ENCODE peak calls at places on chromosomes 3 and 15, in four cellular contexts. G is stomach, R is ovary, F is K562. B is an unnamed sample.

GRCh38 chr15:97902140-97902780 is 58.2 kb upstream of the ARRDC4 start:
- DNase-seq in F (no peak), G (no peak), R (no peak), B (no peak)

GRCh38 chr15:52112203-52112750 is 298 bp downstream of the BCL2L10 start:
- DNase-seq in F (no peak), G (peak; percentile 52), R (no peak), B (no peak)

GRCh38 chr15:84108725-84109124 is 126.8 kb upstream of the GOLGA6L4 start:
- DNase-seq in F (no peak), G (no peak), R (no peak), B (no peak)

GRCh38 chr3:42118762-42119361 is 27.7 kb downstream of the TRAK1 start:
- DNase-seq in F (peak; percentile 42), G (peak; percentile 56), R (no peak), B (peak; percentile 24)

GRCh38 chr3:68173230-68173629 is 518.8 kb upstream of the SUCLG2 start:
- DNase-seq in R (no peak), F (no peak), G (no peak), B (no peak)

GRCh38 chr3:184337315-184337714 is at the start of gene FAM131A:
- DNase-seq in G (no peak), F (no peak), R (peak; percentile 66), B (peak; percentile 45)

GRCh38 chr15:101526890-101527289 is 37.4 kb upstream of the PCSK6 start:
- DNase-seq in R (no peak), F (no peak), G (no peak), B (no peak)

GRCh38 chr3:193345431-193345830 is 33.1 kb downstream of the ATP13A5 start:
- DNase-seq in F (no peak), R (no peak), G (no peak), B (no peak)

GRCh38 chr3:178284180-178284579 is 252.1 kb upstream of the KCNMB2 start:
- DNase-seq in G (no peak), F (no peak), R (no peak), B (no peak)

GRCh38 chr3:177299250-177299649 is 102.0 kb upstream of the TBL1XR1 start:
- DNase-seq in G (no peak), R (no peak), F (no peak), B (no peak)

GRCh38 chr3:127170794-127171193 is 22.1 kb upstream of the PRR23E start:
- DNase-seq in R (no peak), G (no peak), F (no peak), B (no peak)

DNA sequence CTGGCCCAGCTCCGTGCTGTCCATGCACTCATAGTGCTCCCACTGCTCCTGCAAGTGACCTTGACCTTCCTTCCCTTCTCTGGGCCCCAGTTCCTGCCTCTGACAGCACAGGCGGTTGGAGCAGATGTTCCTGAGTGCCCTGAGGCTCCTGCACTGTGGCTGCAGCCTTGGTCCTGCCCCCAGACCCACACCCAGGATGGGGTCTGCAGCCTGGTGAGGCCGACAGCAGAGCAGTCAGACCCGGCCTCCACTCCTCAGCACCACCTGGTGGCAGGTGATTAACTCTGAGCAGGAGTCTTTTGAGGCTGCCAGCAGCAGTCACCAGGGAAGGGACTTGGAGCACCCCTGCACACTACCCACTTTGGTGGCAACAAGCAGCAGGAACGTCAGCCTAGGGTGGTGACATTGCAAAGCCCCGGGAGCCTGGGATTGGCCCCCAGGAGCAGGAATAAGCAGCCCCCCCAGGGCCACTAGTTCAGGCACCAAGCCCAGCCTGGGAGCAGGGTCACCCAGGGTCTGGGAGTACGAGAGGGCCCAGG is 64.6 kb downstream of the CYP11A1 start:
- DNase-seq in F (peak; percentile 49), R (peak; percentile 44), G (peak; percentile 46), B (no peak)
- TF ChIP-seq CTCF in F (peak; percentile 64), R (no peak), G (peak; percentile 60), B (no peak)

DNA sequence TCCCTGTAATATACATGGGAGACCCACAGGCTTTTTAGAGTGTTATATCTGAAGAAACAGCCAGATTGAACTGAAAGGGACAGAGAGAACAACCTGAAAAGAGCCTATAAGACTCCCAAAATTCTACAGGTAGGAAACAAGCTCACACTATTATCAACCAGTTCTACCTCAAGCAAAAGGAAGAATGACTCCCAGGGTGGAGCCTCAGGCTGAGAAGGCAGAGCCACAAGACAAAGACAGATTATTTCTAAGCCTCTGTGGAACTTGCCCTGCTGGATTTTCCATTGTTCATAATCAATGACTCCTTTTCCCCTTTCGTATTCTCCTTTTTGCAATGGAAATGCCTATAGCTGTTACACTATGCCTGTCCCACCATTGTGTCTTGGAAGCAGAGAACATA is 95.1 kb upstream of the LMCD1 start:
- DNase-seq in G (no peak), F (no peak), R (no peak), B (no peak)
- H3K4me3 ChIP-seq in G (no peak overlapping the region), F (no peak overlapping the region), R (no peak overlapping the region), B (no peak overlapping the region)

GRCh38 chr3:112074616-112075497 is 11.3 kb upstream of the C3orf52 start:
- DNase-seq in F (no peak), G (peak; percentile 59), R (no peak), B (no peak)
- TF ChIP-seq EP300 in F (no peak), G (no peak), R (no peak), B (no peak)

DNA sequence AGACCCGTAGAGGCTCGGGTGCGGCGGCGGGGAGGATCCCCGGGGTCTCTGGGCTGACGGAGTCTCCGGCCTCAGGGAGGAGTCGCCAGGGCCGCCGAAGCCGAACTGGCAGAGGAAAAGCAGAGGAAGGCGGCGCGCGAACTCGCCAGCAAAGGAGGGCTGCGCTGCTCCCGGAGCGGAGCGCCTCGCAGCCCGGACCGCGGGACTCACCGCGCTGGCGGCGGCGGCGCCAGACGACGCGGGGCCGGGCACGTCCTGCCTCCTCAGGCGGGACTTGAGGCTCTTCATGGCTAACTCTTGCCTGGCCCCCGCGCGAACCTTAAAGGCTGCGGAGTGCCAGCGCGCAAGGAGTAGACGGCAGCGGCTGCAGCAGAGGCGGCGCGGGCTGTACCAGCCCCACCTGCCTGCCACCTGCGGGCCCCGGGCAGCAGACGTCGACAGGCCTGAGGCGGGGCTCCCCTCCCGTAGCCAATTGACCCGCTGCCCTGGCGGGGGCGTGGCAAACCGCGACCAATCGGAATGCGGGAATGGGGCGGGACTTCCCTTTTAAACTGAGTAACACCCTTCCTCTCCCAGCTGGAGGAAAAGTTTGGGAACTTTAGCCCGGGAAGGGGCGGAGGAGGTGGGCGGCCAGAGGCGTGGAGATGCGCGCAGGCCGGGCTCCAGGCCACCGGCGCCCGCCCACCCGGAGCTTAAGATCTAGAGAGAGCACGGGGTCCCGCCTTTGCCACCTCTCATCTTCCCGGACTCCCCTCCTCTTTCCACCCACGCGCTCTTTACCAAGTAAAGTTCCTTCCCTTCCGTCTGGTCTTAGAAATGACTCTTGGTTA is at the start of gene UACA:
- DNase-seq in G (peak; percentile 97), F (peak; percentile 19), R (peak; percentile 96), B (peak; percentile 98)
- TF ChIP-seq CTCF in G (peak; percentile 33), F (no peak), R (no peak), B (peak; percentile 10)

GRCh38 chr3:111734652-111735051 is 124.4 kb upstream of the PHLDB2 start:
- DNase-seq in F (no peak), R (no peak), G (no peak), B (no peak)
- H3K4me3 ChIP-seq in F (no peak overlapping the region), R (no peak overlapping the region), G (no peak overlapping the region), B (no peak overlapping the region)

GRCh38 chr15:63473999-63474809 is 30.2 kb upstream of the USP3 start:
- DNase-seq in F (no peak), R (no peak), G (peak; percentile 75), B (no peak)
- TF ChIP-seq EP300 in F (no peak), R (no peak), G (no peak), B (no peak)